ENCODE peak calls at places on chromosome 12, in five cellular contexts. One of them, this sample, is unnamed. For H3K4me1, the result is how much of the 10 kb centered on the place peaks cover.

GRCh38 chr12:116009805-116010204 is 267.7 kb downstream of the MED13L start:
- DNase-seq in foreskin keratinocyte: no peak
- DNase-seq in A549: peak
- DNase-seq in RWPE2: no peak
- DNase-seq in NT2/D1: no peak
- DNase-seq in this sample: peak

GRCh38 chr12:99915251-99916082 is 69.3 kb downstream of the ANKS1B start:
- DNase-seq in NT2/D1: no peak
- DNase-seq in foreskin keratinocyte: no peak
- DNase-seq in A549: peak
- DNase-seq in RWPE2: no peak
- DNase-seq in this sample: no peak

GRCh38 chr12:120183211-120183631 is 11.3 kb downstream of the GCN1 start:
- DNase-seq in RWPE2: no peak
- DNase-seq in A549: no peak
- DNase-seq in foreskin keratinocyte: no peak
- DNase-seq in NT2/D1: no peak
- DNase-seq in this sample: no peak

GRCh38 chr12:106753526-106753925 is 21.0 kb upstream of the RIC8B start:
- DNase-seq in foreskin keratinocyte: no peak
- DNase-seq in NT2/D1: no peak
- DNase-seq in RWPE2: no peak
- DNase-seq in A549: no peak
- DNase-seq in this sample: no peak

GRCh38 chr12:40446385-40446784 is 221.6 kb downstream of the LRRK2 start:
- DNase-seq in foreskin keratinocyte: peak
- DNase-seq in NT2/D1: peak
- DNase-seq in RWPE2: no peak
- DNase-seq in A549: peak
- DNase-seq in this sample: peak

GRCh38 chr12:50934981-50935807 is 17.1 kb upstream of the HIGD1C start:
- DNase-seq in A549: no peak
- DNase-seq in NT2/D1: no peak
- DNase-seq in RWPE2: no peak
- DNase-seq in foreskin keratinocyte: no peak
- DNase-seq in this sample: no peak

GRCh38 chr12:123471374-123472068 is 13.6 kb downstream of the SNRNP35 start:
- DNase-seq in RWPE2: no peak
- DNase-seq in A549: peak
- DNase-seq in foreskin keratinocyte: no peak
- DNase-seq in NT2/D1: no peak
- DNase-seq in this sample: no peak

GRCh38 chr12:87618199-87618598 is 411.0 kb downstream of the C12orf50 start:
- DNase-seq in foreskin keratinocyte: peak
- DNase-seq in A549: no peak
- DNase-seq in RWPE2: no peak
- DNase-seq in NT2/D1: no peak
- DNase-seq in this sample: no peak

GRCh38 chr12:57531836-57532235 is 9.2 kb downstream of the MBD6 start:
- DNase-seq in A549: no peak
- DNase-seq in foreskin keratinocyte: no peak
- DNase-seq in RWPE2: no peak
- DNase-seq in NT2/D1: no peak
- DNase-seq in this sample: no peak

GRCh38 chr12:89933911-89934310 is 225.3 kb upstream of the ATP2B1 start:
- DNase-seq in A549: no peak
- DNase-seq in RWPE2: no peak
- DNase-seq in foreskin keratinocyte: no peak
- DNase-seq in NT2/D1: no peak
- DNase-seq in this sample: no peak

GRCh38 chr12:27143676-27144075 is 61.3 kb upstream of the C12orf71 start:
- DNase-seq in RWPE2: no peak
- DNase-seq in foreskin keratinocyte: no peak
- DNase-seq in A549: no peak
- DNase-seq in NT2/D1: no peak
- DNase-seq in this sample: no peak

GRCh38 chr12:112162261-112162790 is 37.0 kb downstream of the TRAFD1 start:
- DNase-seq in foreskin keratinocyte: no peak
- DNase-seq in NT2/D1: no peak
- DNase-seq in RWPE2: no peak
- DNase-seq in A549: no peak
- DNase-seq in this sample: no peak

GRCh38 chr12:120257041-120257821 is 8.3 kb downstream of the PXN start:
- DNase-seq in foreskin keratinocyte: peak
- DNase-seq in NT2/D1: no peak
- DNase-seq in RWPE2: peak
- DNase-seq in A549: no peak
- DNase-seq in this sample: no peak

GRCh38 chr12:68310370-68310769 is 21.8 kb downstream of the MDM1 start:
- DNase-seq in A549: no peak
- DNase-seq in RWPE2: no peak
- DNase-seq in foreskin keratinocyte: peak
- DNase-seq in NT2/D1: no peak
- DNase-seq in this sample: no peak

GRCh38 chr12:19066471-19067001 is 63.0 kb upstream of the PLEKHA5 start:
- DNase-seq in NT2/D1: no peak
- DNase-seq in foreskin keratinocyte: no peak
- DNase-seq in RWPE2: no peak
- DNase-seq in A549: no peak
- DNase-seq in this sample: no peak

GRCh38 chr12:105355752-105356151 is 25.3 kb downstream of the C12orf75 start:
- DNase-seq in A549: no peak
- DNase-seq in RWPE2: no peak
- DNase-seq in foreskin keratinocyte: peak
- DNase-seq in NT2/D1: no peak
- DNase-seq in this sample: no peak

GRCh38 chr12:50050410-50051280 is 6.8 kb upstream of the ASIC1 start:
- DNase-seq in foreskin keratinocyte: no peak
- DNase-seq in RWPE2: peak
- DNase-seq in A549: no peak
- DNase-seq in NT2/D1: no peak
- DNase-seq in this sample: peak

GRCh38 chr12:29425722-29426121 is 44.8 kb upstream of the ERGIC2 start:
- DNase-seq in foreskin keratinocyte: no peak
- DNase-seq in NT2/D1: no peak
- DNase-seq in RWPE2: no peak
- DNase-seq in A549: no peak
- DNase-seq in this sample: no peak

GRCh38 chr12:49503674-49504180 is 35.1 kb upstream of the KCNH3 start:
- DNase-seq in A549: peak
- DNase-seq in RWPE2: peak
- DNase-seq in NT2/D1: no peak
- DNase-seq in foreskin keratinocyte: peak
- DNase-seq in this sample: no peak

GRCh38 chr12:71871116-71871515 is 31.6 kb downstream of the TBC1D15 start:
- DNase-seq in A549: no peak
- DNase-seq in RWPE2: no peak
- DNase-seq in foreskin keratinocyte: no peak
- DNase-seq in NT2/D1: no peak
- DNase-seq in this sample: no peak

GRCh38 chr12:5441497-5442236 is 9.8 kb downstream of the NTF3 start:
- DNase-seq in A549: no peak
- DNase-seq in foreskin keratinocyte: no peak
- DNase-seq in NT2/D1: peak
- DNase-seq in RWPE2: no peak
- DNase-seq in this sample: peak

GRCh38 chr12:22499445-22499844 is 44.9 kb downstream of the C2CD5 start:
- DNase-seq in A549: no peak
- DNase-seq in NT2/D1: peak
- DNase-seq in RWPE2: no peak
- DNase-seq in foreskin keratinocyte: no peak
- DNase-seq in this sample: no peak

GRCh38 chr12:40469736-40470135 is 222.5 kb upstream of the CNTN1 start:
- DNase-seq in RWPE2: no peak
- DNase-seq in A549: no peak
- DNase-seq in foreskin keratinocyte: no peak
- DNase-seq in NT2/D1: no peak
- DNase-seq in this sample: no peak

GRCh38 chr12:5272061-5272820 is 159.7 kb upstream of the NTF3 start:
- DNase-seq in NT2/D1: no peak
- DNase-seq in RWPE2: no peak
- DNase-seq in A549: no peak
- DNase-seq in foreskin keratinocyte: no peak
- DNase-seq in this sample: no peak

GRCh38 chr12:31118347-31118830 is 44.7 kb downstream of the DDX11 start:
- DNase-seq in A549: peak
- DNase-seq in RWPE2: no peak
- DNase-seq in NT2/D1: no peak
- DNase-seq in foreskin keratinocyte: no peak
- DNase-seq in this sample: peak

GRCh38 chr12:121214171-121214777 is 4.3 kb downstream of the P2RX4 start:
- DNase-seq in NT2/D1: no peak
- DNase-seq in A549: no peak
- DNase-seq in RWPE2: no peak
- DNase-seq in foreskin keratinocyte: peak
- DNase-seq in this sample: no peak

GRCh38 chr12:8692573-8692972 is 5.2 kb upstream of the RIMKLB start:
- DNase-seq in foreskin keratinocyte: no peak
- DNase-seq in RWPE2: no peak
- DNase-seq in NT2/D1: peak
- DNase-seq in A549: no peak
- DNase-seq in this sample: peak

GRCh38 chr12:60173213-60174170 is 577.7 kb downstream of the SLC16A7 start:
- DNase-seq in A549: no peak
- DNase-seq in RWPE2: no peak
- DNase-seq in foreskin keratinocyte: no peak
- DNase-seq in NT2/D1: no peak
- DNase-seq in this sample: no peak

GRCh38 chr12:42794811-42795210 is 205.3 kb upstream of the PRICKLE1 start:
- DNase-seq in foreskin keratinocyte: no peak
- DNase-seq in RWPE2: no peak
- DNase-seq in A549: no peak
- DNase-seq in NT2/D1: no peak
- DNase-seq in this sample: no peak

GRCh38 chr12:98456583-98457573 is 58.5 kb upstream of the TMPO start:
- DNase-seq in RWPE2: no peak
- DNase-seq in A549: no peak
- DNase-seq in NT2/D1: no peak
- DNase-seq in foreskin keratinocyte: no peak
- DNase-seq in this sample: peak

GRCh38 chr12:71945121-71945520 is 6.5 kb downstream of the TPH2 start:
- DNase-seq in foreskin keratinocyte: no peak
- DNase-seq in A549: no peak
- DNase-seq in RWPE2: no peak
- DNase-seq in NT2/D1: no peak
- DNase-seq in this sample: no peak

GRCh38 chr12:1047898-1048660 is 57.1 kb downstream of the ERC1 start:
- DNase-seq in RWPE2: no peak
- DNase-seq in A549: no peak
- DNase-seq in NT2/D1: no peak
- DNase-seq in foreskin keratinocyte: no peak
- DNase-seq in this sample: no peak

DNA sequence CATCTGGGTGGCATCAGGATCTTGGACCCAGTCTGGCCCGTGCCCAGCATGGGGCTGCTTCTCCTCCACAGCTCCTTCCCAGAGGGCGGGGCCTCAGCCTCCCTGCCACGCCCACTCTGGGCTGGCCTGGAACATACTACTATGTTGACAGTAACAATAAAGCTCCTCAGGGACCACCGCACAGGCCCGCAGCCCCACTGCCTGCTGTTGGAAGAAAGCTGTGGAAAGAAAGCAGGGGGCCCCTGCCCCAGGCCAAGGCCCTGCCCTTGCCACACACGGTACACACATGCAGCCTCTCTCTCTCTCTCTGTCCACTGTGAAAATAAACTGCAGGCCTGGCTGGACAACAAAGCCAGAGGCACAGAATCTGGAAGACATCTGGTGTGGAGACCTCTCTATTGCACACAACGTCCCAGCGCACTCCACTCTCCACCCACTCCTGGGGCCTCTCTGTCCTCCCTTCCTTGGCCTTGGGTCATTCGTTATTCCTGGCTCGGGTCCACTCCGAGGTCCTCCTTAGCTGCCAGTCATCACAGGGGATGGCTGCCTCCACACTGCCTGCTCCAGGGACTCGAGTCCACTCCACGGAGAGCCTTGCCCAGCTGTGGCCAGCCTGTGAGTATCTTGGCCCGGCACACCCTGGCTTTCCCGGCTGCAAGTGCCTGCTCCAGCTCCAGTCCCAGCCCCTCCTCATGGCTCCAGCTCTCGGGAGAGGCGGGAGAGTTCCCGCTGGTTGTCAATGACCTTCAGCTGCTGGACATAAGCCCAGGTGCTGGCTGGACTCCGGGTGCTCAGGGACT is 11.8 kb upstream of the ENDOU start:
- DNase-seq in NT2/D1: no peak
- DNase-seq in RWPE2: peak
- DNase-seq in A549: no peak
- DNase-seq in foreskin keratinocyte: no peak
- DNase-seq in this sample: no peak
- H3K4me1 ChIP-seq in NT2/D1: under half
- H3K4me1 ChIP-seq in RWPE2: under half
- H3K4me1 ChIP-seq in A549: under half
- H3K4me1 ChIP-seq in foreskin keratinocyte: under half
- H3K4me1 ChIP-seq in this sample: under half

GRCh38 chr12:85828576-85828975 is 7.6 kb downstream of the RASSF9 start:
- DNase-seq in NT2/D1: no peak
- DNase-seq in foreskin keratinocyte: no peak
- DNase-seq in A549: no peak
- DNase-seq in RWPE2: no peak
- DNase-seq in this sample: no peak
- H3K4me1 ChIP-seq in NT2/D1: under half
- H3K4me1 ChIP-seq in foreskin keratinocyte: half or more
- H3K4me1 ChIP-seq in A549: under half
- H3K4me1 ChIP-seq in RWPE2: under half
- H3K4me1 ChIP-seq in this sample: under half

DNA sequence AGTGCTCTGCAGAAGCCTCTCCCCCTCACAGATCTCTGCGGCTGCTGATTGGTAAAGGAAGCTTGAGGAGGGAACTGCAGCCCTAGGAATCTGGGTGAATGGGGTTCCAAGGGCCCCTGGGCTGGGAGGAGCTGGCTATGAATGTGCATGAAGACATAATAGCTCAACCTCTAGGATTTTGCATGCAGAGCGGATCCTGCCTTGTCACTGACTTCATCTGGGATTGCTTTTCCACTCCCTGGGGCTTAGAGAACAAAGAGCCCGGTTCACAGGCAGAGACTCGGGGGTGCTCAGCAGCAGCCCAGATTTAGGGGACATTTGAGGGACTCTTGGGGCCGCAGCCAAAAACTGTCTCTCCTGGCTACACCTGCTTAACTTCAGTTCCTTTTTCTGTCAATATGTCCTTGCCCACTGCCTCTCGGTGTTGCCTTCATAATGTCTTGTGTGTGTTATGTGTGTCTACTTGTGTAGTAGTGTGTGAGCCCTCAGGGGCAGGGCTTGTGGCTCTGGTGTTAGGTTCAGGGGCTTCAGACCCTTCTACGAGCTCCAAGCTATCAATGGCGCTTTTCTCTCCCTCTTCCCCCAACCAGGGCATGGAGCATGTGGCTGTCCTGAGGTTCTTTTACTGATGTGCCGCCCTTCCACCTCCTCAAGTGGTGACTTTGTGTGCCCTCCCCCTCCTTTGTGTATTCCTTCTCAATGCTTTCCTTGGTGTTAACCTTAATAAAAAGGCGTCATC is 1.9 kb downstream of the CCDC184 start:
- DNase-seq in foreskin keratinocyte: no peak
- DNase-seq in A549: no peak
- DNase-seq in NT2/D1: no peak
- DNase-seq in RWPE2: no peak
- DNase-seq in this sample: peak
- H3K4me1 ChIP-seq in foreskin keratinocyte: under half
- H3K4me1 ChIP-seq in A549: under half
- H3K4me1 ChIP-seq in NT2/D1: under half
- H3K4me1 ChIP-seq in RWPE2: under half
- H3K4me1 ChIP-seq in this sample: under half

GRCh38 chr12:24903305-24904088 is 45.4 kb downstream of the BCAT1 start:
- DNase-seq in NT2/D1: no peak
- DNase-seq in A549: no peak
- DNase-seq in foreskin keratinocyte: no peak
- DNase-seq in RWPE2: no peak
- DNase-seq in this sample: peak
- H3K4me1 ChIP-seq in NT2/D1: under half
- H3K4me1 ChIP-seq in A549: under half
- H3K4me1 ChIP-seq in foreskin keratinocyte: under half
- H3K4me1 ChIP-seq in RWPE2: under half
- H3K4me1 ChIP-seq in this sample: under half